ENCODE peak calls at places on chromosome 5, in six cellular contexts. One of them, this sample, is unnamed.

GRCh38 chr5:131264453-131265200 is 774 bp downstream of the CDC42SE2 start:
- DNase-seq in mesothelial cell of epicardium: peak
- DNase-seq in H54: no peak
- DNase-seq in GM18507: no peak
- DNase-seq in heart left ventricle: peak
- DNase-seq in GM13977: no peak
- DNase-seq in this sample: no peak

GRCh38 chr5:77643654-77644404 is 5.3 kb upstream of the OTP start:
- DNase-seq in GM13977: peak
- DNase-seq in GM18507: no peak
- DNase-seq in mesothelial cell of epicardium: no peak
- DNase-seq in heart left ventricle: no peak
- DNase-seq in H54: no peak
- DNase-seq in this sample: no peak

GRCh38 chr5:103778915-103779314 is 216.3 kb upstream of the NUDT12 start:
- DNase-seq in heart left ventricle: no peak
- DNase-seq in H54: no peak
- DNase-seq in GM18507: no peak
- DNase-seq in mesothelial cell of epicardium: no peak
- DNase-seq in GM13977: no peak
- DNase-seq in this sample: no peak

GRCh38 chr5:126536874-126537273 is 58.1 kb downstream of the ALDH7A1 start:
- DNase-seq in H54: no peak
- DNase-seq in GM18507: no peak
- DNase-seq in heart left ventricle: no peak
- DNase-seq in mesothelial cell of epicardium: no peak
- DNase-seq in GM13977: no peak
- DNase-seq in this sample: no peak

GRCh38 chr5:57889558-57889957 is 406.9 kb upstream of the ACTBL2 start:
- DNase-seq in GM13977: no peak
- DNase-seq in heart left ventricle: peak
- DNase-seq in GM18507: no peak
- DNase-seq in mesothelial cell of epicardium: no peak
- DNase-seq in H54: peak
- DNase-seq in this sample: no peak

GRCh38 chr5:112863549-112863948 is 2.5 kb downstream of the SRP19 start:
- DNase-seq in heart left ventricle: no peak
- DNase-seq in GM18507: no peak
- DNase-seq in GM13977: no peak
- DNase-seq in H54: no peak
- DNase-seq in mesothelial cell of epicardium: no peak
- DNase-seq in this sample: no peak

GRCh38 chr5:171092194-171092593 is 216.9 kb upstream of the TLX3 start:
- DNase-seq in H54: no peak
- DNase-seq in mesothelial cell of epicardium: no peak
- DNase-seq in heart left ventricle: no peak
- DNase-seq in GM18507: no peak
- DNase-seq in GM13977: no peak
- DNase-seq in this sample: no peak

GRCh38 chr5:135343417-135343816 is 55.6 kb downstream of the MACROH2A1 start:
- DNase-seq in heart left ventricle: no peak
- DNase-seq in GM18507: no peak
- DNase-seq in mesothelial cell of epicardium: no peak
- DNase-seq in H54: peak
- DNase-seq in GM13977: no peak
- DNase-seq in this sample: no peak

GRCh38 chr5:167671176-167671575 is 620.3 kb upstream of the WWC1 start:
- DNase-seq in GM18507: no peak
- DNase-seq in heart left ventricle: no peak
- DNase-seq in mesothelial cell of epicardium: no peak
- DNase-seq in H54: no peak
- DNase-seq in GM13977: no peak
- DNase-seq in this sample: no peak

GRCh38 chr5:76326559-76327351 is 76.3 kb upstream of the IQGAP2 start:
- DNase-seq in GM13977: no peak
- DNase-seq in heart left ventricle: no peak
- DNase-seq in mesothelial cell of epicardium: peak
- DNase-seq in GM18507: no peak
- DNase-seq in H54: no peak
- DNase-seq in this sample: no peak

GRCh38 chr5:161314033-161314432 is 232.5 kb downstream of the GABRB2 start:
- DNase-seq in heart left ventricle: no peak
- DNase-seq in mesothelial cell of epicardium: no peak
- DNase-seq in H54: no peak
- DNase-seq in GM18507: no peak
- DNase-seq in GM13977: no peak
- DNase-seq in this sample: no peak

GRCh38 chr5:113433071-113433470 is 1.7 kb downstream of the TSSK1B start:
- DNase-seq in heart left ventricle: no peak
- DNase-seq in GM18507: no peak
- DNase-seq in mesothelial cell of epicardium: no peak
- DNase-seq in GM13977: no peak
- DNase-seq in H54: no peak
- DNase-seq in this sample: no peak

GRCh38 chr5:10354048-10354872 is 765 bp downstream of the MARCHF6 start:
- DNase-seq in H54: no peak
- DNase-seq in GM18507: no peak
- DNase-seq in mesothelial cell of epicardium: peak
- DNase-seq in heart left ventricle: peak
- DNase-seq in GM13977: peak
- DNase-seq in this sample: peak

GRCh38 chr5:6427689-6428088 is 21.0 kb upstream of the UBE2QL1 start:
- DNase-seq in heart left ventricle: no peak
- DNase-seq in GM18507: no peak
- DNase-seq in mesothelial cell of epicardium: no peak
- DNase-seq in GM13977: no peak
- DNase-seq in H54: no peak
- DNase-seq in this sample: no peak

GRCh38 chr5:75335952-75336624 is 932 bp upstream of the HMGCR start:
- DNase-seq in GM18507: no peak
- DNase-seq in H54: peak
- DNase-seq in GM13977: peak
- DNase-seq in heart left ventricle: no peak
- DNase-seq in mesothelial cell of epicardium: no peak
- DNase-seq in this sample: peak

GRCh38 chr5:53882637-53883036 is 322.2 kb downstream of the NDUFS4 start:
- DNase-seq in GM13977: no peak
- DNase-seq in mesothelial cell of epicardium: no peak
- DNase-seq in heart left ventricle: no peak
- DNase-seq in H54: no peak
- DNase-seq in GM18507: no peak
- DNase-seq in this sample: no peak

GRCh38 chr5:149202910-149203451 is 61.7 kb downstream of the ABLIM3 start:
- DNase-seq in GM18507: no peak
- DNase-seq in mesothelial cell of epicardium: no peak
- DNase-seq in heart left ventricle: no peak
- DNase-seq in GM13977: no peak
- DNase-seq in H54: no peak
- DNase-seq in this sample: no peak

GRCh38 chr5:147479949-147480348 is 29.9 kb downstream of the DPYSL3 start:
- DNase-seq in mesothelial cell of epicardium: no peak
- DNase-seq in GM13977: no peak
- DNase-seq in GM18507: no peak
- DNase-seq in heart left ventricle: no peak
- DNase-seq in H54: no peak
- DNase-seq in this sample: no peak

GRCh38 chr5:179266291-179267070 is 78.8 kb downstream of the ADAMTS2 start:
- DNase-seq in H54: no peak
- DNase-seq in heart left ventricle: no peak
- DNase-seq in GM18507: no peak
- DNase-seq in GM13977: no peak
- DNase-seq in mesothelial cell of epicardium: peak
- DNase-seq in this sample: no peak

GRCh38 chr5:77292026-77292757 is 81.7 kb downstream of the PDE8B start:
- DNase-seq in GM13977: no peak
- DNase-seq in GM18507: no peak
- DNase-seq in heart left ventricle: no peak
- DNase-seq in H54: no peak
- DNase-seq in mesothelial cell of epicardium: no peak
- DNase-seq in this sample: no peak

GRCh38 chr5:172795401-172795977 is 24.5 kb upstream of the DUSP1 start:
- DNase-seq in H54: peak
- DNase-seq in heart left ventricle: peak
- DNase-seq in GM13977: no peak
- DNase-seq in mesothelial cell of epicardium: peak
- DNase-seq in GM18507: no peak
- DNase-seq in this sample: no peak

GRCh38 chr5:144598451-144599068 is 427.9 kb downstream of the KCTD16 start:
- DNase-seq in heart left ventricle: no peak
- DNase-seq in GM18507: no peak
- DNase-seq in mesothelial cell of epicardium: no peak
- DNase-seq in H54: no peak
- DNase-seq in GM13977: no peak
- DNase-seq in this sample: no peak

GRCh38 chr5:78647411-78647818 is 1.2 kb downstream of the LHFPL2 start:
- DNase-seq in mesothelial cell of epicardium: no peak
- DNase-seq in heart left ventricle: no peak
- DNase-seq in GM18507: no peak
- DNase-seq in GM13977: peak
- DNase-seq in H54: no peak
- DNase-seq in this sample: peak

GRCh38 chr5:132365213-132365612 is 4.3 kb upstream of the SLC22A5 start:
- DNase-seq in GM13977: no peak
- DNase-seq in mesothelial cell of epicardium: no peak
- DNase-seq in GM18507: no peak
- DNase-seq in heart left ventricle: no peak
- DNase-seq in H54: no peak
- DNase-seq in this sample: no peak

GRCh38 chr5:31086839-31087415 is 106.6 kb upstream of the CDH6 start:
- DNase-seq in heart left ventricle: no peak
- DNase-seq in GM13977: no peak
- DNase-seq in mesothelial cell of epicardium: no peak
- DNase-seq in GM18507: no peak
- DNase-seq in H54: no peak
- DNase-seq in this sample: no peak

GRCh38 chr5:115033861-115034260 is 135.8 kb downstream of the TRIM36 start:
- DNase-seq in mesothelial cell of epicardium: no peak
- DNase-seq in GM13977: peak
- DNase-seq in GM18507: no peak
- DNase-seq in H54: no peak
- DNase-seq in heart left ventricle: no peak
- DNase-seq in this sample: no peak

GRCh38 chr5:59193616-59194319 is 610.9 kb downstream of the RAB3C start:
- DNase-seq in GM13977: no peak
- DNase-seq in H54: peak
- DNase-seq in GM18507: no peak
- DNase-seq in mesothelial cell of epicardium: no peak
- DNase-seq in heart left ventricle: no peak
- DNase-seq in this sample: no peak

GRCh38 chr5:138725153-138725884 is 27.9 kb upstream of the CTNNA1 start:
- DNase-seq in mesothelial cell of epicardium: peak
- DNase-seq in GM18507: no peak
- DNase-seq in heart left ventricle: peak
- DNase-seq in GM13977: no peak
- DNase-seq in H54: peak
- DNase-seq in this sample: no peak

GRCh38 chr5:168531191-168531590 is 2.1 kb downstream of the FBLL1 start:
- DNase-seq in H54: no peak
- DNase-seq in GM18507: no peak
- DNase-seq in heart left ventricle: no peak
- DNase-seq in GM13977: no peak
- DNase-seq in mesothelial cell of epicardium: no peak
- DNase-seq in this sample: no peak

GRCh38 chr5:170960567-170960966 is 98.7 kb downstream of the RANBP17 start:
- DNase-seq in H54: no peak
- DNase-seq in heart left ventricle: no peak
- DNase-seq in mesothelial cell of epicardium: no peak
- DNase-seq in GM18507: no peak
- DNase-seq in GM13977: no peak
- DNase-seq in this sample: no peak

GRCh38 chr5:68746220-68747076 is 347.4 kb upstream of the SLC30A5 start:
- DNase-seq in H54: no peak
- DNase-seq in heart left ventricle: no peak
- DNase-seq in GM18507: no peak
- DNase-seq in GM13977: no peak
- DNase-seq in mesothelial cell of epicardium: no peak
- DNase-seq in this sample: no peak

GRCh38 chr5:76479973-76480667 is 77.0 kb downstream of the IQGAP2 start:
- DNase-seq in GM18507: no peak
- DNase-seq in mesothelial cell of epicardium: no peak
- DNase-seq in H54: no peak
- DNase-seq in GM13977: no peak
- DNase-seq in heart left ventricle: no peak
- DNase-seq in this sample: no peak

GRCh38 chr5:142743677-142744441 is 26.3 kb upstream of the ARHGAP26 start:
- DNase-seq in GM18507: no peak
- DNase-seq in GM13977: no peak
- DNase-seq in H54: no peak
- DNase-seq in mesothelial cell of epicardium: no peak
- DNase-seq in heart left ventricle: peak
- DNase-seq in this sample: no peak

GRCh38 chr5:58259685-58260152 is 200.2 kb downstream of the PLK2 start:
- DNase-seq in heart left ventricle: no peak
- DNase-seq in mesothelial cell of epicardium: peak
- DNase-seq in GM13977: no peak
- DNase-seq in GM18507: no peak
- DNase-seq in H54: peak
- DNase-seq in this sample: no peak

GRCh38 chr5:170522211-170523128 is 18.6 kb downstream of the KCNIP1 start:
- DNase-seq in H54: peak
- DNase-seq in mesothelial cell of epicardium: no peak
- DNase-seq in heart left ventricle: no peak
- DNase-seq in GM13977: no peak
- DNase-seq in GM18507: no peak
- DNase-seq in this sample: no peak

GRCh38 chr5:125785407-125785806 is 637.8 kb upstream of the GRAMD2B start:
- DNase-seq in H54: no peak
- DNase-seq in mesothelial cell of epicardium: no peak
- DNase-seq in GM18507: no peak
- DNase-seq in GM13977: no peak
- DNase-seq in heart left ventricle: no peak
- DNase-seq in this sample: no peak

GRCh38 chr5:158802941-158803341 is 296.8 kb downstream of the EBF1 start:
- DNase-seq in mesothelial cell of epicardium: no peak
- DNase-seq in GM18507: no peak
- DNase-seq in GM13977: no peak
- DNase-seq in H54: no peak
- DNase-seq in heart left ventricle: no peak
- DNase-seq in this sample: no peak

GRCh38 chr5:34622046-34622435 is 34.1 kb upstream of the RAI14 start:
- DNase-seq in GM18507: no peak
- DNase-seq in heart left ventricle: no peak
- DNase-seq in H54: no peak
- DNase-seq in GM13977: no peak
- DNase-seq in mesothelial cell of epicardium: no peak
- DNase-seq in this sample: no peak

This sample was measured in GM10248.